ENCODE peak calls at places on chromosomes 6 and 20, in seven cellular contexts. One of them, this sample, is unnamed.

GRCh38 chr6:147768969-147769368 is 260.5 kb downstream of the SAMD5 start:
- DNase-seq in CD4-positive, alpha-beta T cell: no peak
- DNase-seq in A549: no peak
- DNase-seq in lower leg skin: no peak
- DNase-seq in CD8-positive, alpha-beta T cell: no peak
- DNase-seq in neural crest cell: no peak
- DNase-seq in nephron progenitor cell: no peak
- DNase-seq in this sample: no peak

GRCh38 chr6:136520520-136520919 is 29.7 kb downstream of the MAP7 start:
- DNase-seq in CD4-positive, alpha-beta T cell: no peak
- DNase-seq in CD8-positive, alpha-beta T cell: no peak
- DNase-seq in A549: no peak
- DNase-seq in neural crest cell: no peak
- DNase-seq in lower leg skin: no peak
- DNase-seq in nephron progenitor cell: no peak
- DNase-seq in this sample: no peak

GRCh38 chr6:52013035-52013434 is 74.4 kb downstream of the PKHD1 start:
- DNase-seq in CD8-positive, alpha-beta T cell: no peak
- DNase-seq in nephron progenitor cell: no peak
- DNase-seq in lower leg skin: no peak
- DNase-seq in CD4-positive, alpha-beta T cell: no peak
- DNase-seq in A549: peak
- DNase-seq in neural crest cell: no peak
- DNase-seq in this sample: no peak

GRCh38 chr6:80622641-80623040 is 516.2 kb downstream of the BCKDHB start:
- DNase-seq in A549: peak
- DNase-seq in CD4-positive, alpha-beta T cell: no peak
- DNase-seq in lower leg skin: no peak
- DNase-seq in nephron progenitor cell: no peak
- DNase-seq in neural crest cell: no peak
- DNase-seq in CD8-positive, alpha-beta T cell: no peak
- DNase-seq in this sample: no peak

GRCh38 chr20:8880085-8880853 is 188.6 kb upstream of the PLCB4 start:
- DNase-seq in lower leg skin: no peak
- DNase-seq in CD8-positive, alpha-beta T cell: no peak
- DNase-seq in neural crest cell: no peak
- DNase-seq in nephron progenitor cell: no peak
- DNase-seq in CD4-positive, alpha-beta T cell: no peak
- DNase-seq in A549: peak
- DNase-seq in this sample: no peak

GRCh38 chr6:140988780-140989179 is 1143.9 kb upstream of the GJE1 start:
- DNase-seq in nephron progenitor cell: no peak
- DNase-seq in neural crest cell: no peak
- DNase-seq in CD8-positive, alpha-beta T cell: no peak
- DNase-seq in lower leg skin: no peak
- DNase-seq in A549: no peak
- DNase-seq in CD4-positive, alpha-beta T cell: no peak
- DNase-seq in this sample: no peak

GRCh38 chr6:79558099-79558498 is 20.9 kb upstream of the LCA5 start:
- DNase-seq in CD4-positive, alpha-beta T cell: no peak
- DNase-seq in neural crest cell: no peak
- DNase-seq in CD8-positive, alpha-beta T cell: no peak
- DNase-seq in nephron progenitor cell: no peak
- DNase-seq in lower leg skin: no peak
- DNase-seq in A549: no peak
- DNase-seq in this sample: no peak

GRCh38 chr20:47667531-47668312 is 117.6 kb downstream of the SULF2 start:
- DNase-seq in neural crest cell: no peak
- DNase-seq in CD4-positive, alpha-beta T cell: no peak
- DNase-seq in nephron progenitor cell: no peak
- DNase-seq in CD8-positive, alpha-beta T cell: no peak
- DNase-seq in A549: no peak
- DNase-seq in lower leg skin: no peak
- DNase-seq in this sample: no peak

GRCh38 chr20:37346232-37346525 is 239 bp downstream of the SRC start:
- DNase-seq in CD4-positive, alpha-beta T cell: no peak
- DNase-seq in lower leg skin: no peak
- DNase-seq in neural crest cell: no peak
- DNase-seq in A549: no peak
- DNase-seq in nephron progenitor cell: no peak
- DNase-seq in CD8-positive, alpha-beta T cell: no peak
- DNase-seq in this sample: no peak

GRCh38 chr20:25525857-25526256 is 59.5 kb downstream of the NINL start:
- DNase-seq in CD8-positive, alpha-beta T cell: no peak
- DNase-seq in nephron progenitor cell: no peak
- DNase-seq in CD4-positive, alpha-beta T cell: no peak
- DNase-seq in neural crest cell: no peak
- DNase-seq in lower leg skin: no peak
- DNase-seq in A549: peak
- DNase-seq in this sample: no peak

GRCh38 chr6:110587328-110587727 is 110.9 kb upstream of the SLC22A16 start:
- DNase-seq in CD8-positive, alpha-beta T cell: no peak
- DNase-seq in A549: no peak
- DNase-seq in neural crest cell: no peak
- DNase-seq in lower leg skin: no peak
- DNase-seq in CD4-positive, alpha-beta T cell: no peak
- DNase-seq in nephron progenitor cell: no peak
- DNase-seq in this sample: no peak

GRCh38 chr6:96794980-96795379 is 42.3 kb downstream of the GPR63 start:
- DNase-seq in CD4-positive, alpha-beta T cell: no peak
- DNase-seq in nephron progenitor cell: no peak
- DNase-seq in lower leg skin: no peak
- DNase-seq in A549: no peak
- DNase-seq in CD8-positive, alpha-beta T cell: no peak
- DNase-seq in neural crest cell: no peak
- DNase-seq in this sample: no peak

GRCh38 chr6:18308070-18308735 is 43.9 kb upstream of the DEK start:
- DNase-seq in CD4-positive, alpha-beta T cell: no peak
- DNase-seq in CD8-positive, alpha-beta T cell: no peak
- DNase-seq in neural crest cell: no peak
- DNase-seq in lower leg skin: no peak
- DNase-seq in A549: no peak
- DNase-seq in nephron progenitor cell: no peak
- DNase-seq in this sample: peak

GRCh38 chr6:14906621-14907020 is 339.2 kb upstream of the JARID2 start:
- DNase-seq in neural crest cell: no peak
- DNase-seq in lower leg skin: no peak
- DNase-seq in CD4-positive, alpha-beta T cell: no peak
- DNase-seq in CD8-positive, alpha-beta T cell: no peak
- DNase-seq in A549: no peak
- DNase-seq in nephron progenitor cell: no peak
- DNase-seq in this sample: no peak

GRCh38 chr20:1867495-1868260 is 27.5 kb upstream of the SIRPA start:
- DNase-seq in A549: no peak
- DNase-seq in neural crest cell: no peak
- DNase-seq in nephron progenitor cell: no peak
- DNase-seq in CD4-positive, alpha-beta T cell: no peak
- DNase-seq in CD8-positive, alpha-beta T cell: no peak
- DNase-seq in lower leg skin: no peak
- DNase-seq in this sample: no peak

GRCh38 chr20:38730989-38731737 is 6.9 kb downstream of the SLC32A1 start:
- DNase-seq in CD8-positive, alpha-beta T cell: peak
- DNase-seq in nephron progenitor cell: peak
- DNase-seq in CD4-positive, alpha-beta T cell: peak
- DNase-seq in neural crest cell: peak
- DNase-seq in A549: peak
- DNase-seq in lower leg skin: no peak
- DNase-seq in this sample: peak

GRCh38 chr20:33490023-33490933 is at the start of gene CBFA2T2:
- DNase-seq in neural crest cell: no peak
- DNase-seq in A549: peak
- DNase-seq in CD4-positive, alpha-beta T cell: no peak
- DNase-seq in CD8-positive, alpha-beta T cell: no peak
- DNase-seq in lower leg skin: peak
- DNase-seq in nephron progenitor cell: no peak
- DNase-seq in this sample: no peak

GRCh38 chr6:57303931-57304681 is 13.3 kb upstream of the PRIM2 start:
- DNase-seq in CD8-positive, alpha-beta T cell: no peak
- DNase-seq in nephron progenitor cell: no peak
- DNase-seq in lower leg skin: no peak
- DNase-seq in neural crest cell: no peak
- DNase-seq in CD4-positive, alpha-beta T cell: no peak
- DNase-seq in A549: no peak
- DNase-seq in this sample: peak

GRCh38 chr6:42707595-42707994 is 14.8 kb downstream of the PRPH2 start:
- DNase-seq in CD4-positive, alpha-beta T cell: no peak
- DNase-seq in lower leg skin: no peak
- DNase-seq in nephron progenitor cell: no peak
- DNase-seq in A549: no peak
- DNase-seq in neural crest cell: no peak
- DNase-seq in CD8-positive, alpha-beta T cell: no peak
- DNase-seq in this sample: no peak

GRCh38 chr6:29720863-29721262 is 2.4 kb upstream of the HLA-F start:
- DNase-seq in lower leg skin: no peak
- DNase-seq in CD8-positive, alpha-beta T cell: no peak
- DNase-seq in neural crest cell: no peak
- DNase-seq in A549: no peak
- DNase-seq in nephron progenitor cell: no peak
- DNase-seq in CD4-positive, alpha-beta T cell: no peak
- DNase-seq in this sample: no peak
- TF ChIP-seq CTCF in lower leg skin: no peak
- TF ChIP-seq CTCF in CD8-positive, alpha-beta T cell: peak
- TF ChIP-seq CTCF in neural crest cell: no peak
- TF ChIP-seq CTCF in A549: no peak
- TF ChIP-seq CTCF in nephron progenitor cell: no peak
- TF ChIP-seq CTCF in CD4-positive, alpha-beta T cell: peak
- TF ChIP-seq CTCF in this sample: no peak

GRCh38 chr6:166307082-166307980 is 861 bp downstream of the PRR18 start:
- DNase-seq in nephron progenitor cell: peak
- DNase-seq in lower leg skin: no peak
- DNase-seq in A549: no peak
- DNase-seq in CD8-positive, alpha-beta T cell: no peak
- DNase-seq in CD4-positive, alpha-beta T cell: peak
- DNase-seq in neural crest cell: peak
- DNase-seq in this sample: peak

GRCh38 chr6:166309977-166310376 is 1.8 kb upstream of the PRR18 start:
- DNase-seq in neural crest cell: no peak
- DNase-seq in CD8-positive, alpha-beta T cell: no peak
- DNase-seq in nephron progenitor cell: no peak
- DNase-seq in lower leg skin: no peak
- DNase-seq in A549: no peak
- DNase-seq in CD4-positive, alpha-beta T cell: no peak
- DNase-seq in this sample: no peak

GRCh38 chr6:166310634-166311033 is 2.4 kb upstream of the PRR18 start:
- DNase-seq in CD8-positive, alpha-beta T cell: no peak
- DNase-seq in A549: no peak
- DNase-seq in nephron progenitor cell: no peak
- DNase-seq in lower leg skin: no peak
- DNase-seq in neural crest cell: no peak
- DNase-seq in CD4-positive, alpha-beta T cell: no peak
- DNase-seq in this sample: no peak

GRCh38 chr6:166307981-166308768 is at the start of gene PRR18:
- DNase-seq in CD4-positive, alpha-beta T cell: no peak
- DNase-seq in A549: no peak
- DNase-seq in neural crest cell: peak
- DNase-seq in lower leg skin: no peak
- DNase-seq in CD8-positive, alpha-beta T cell: no peak
- DNase-seq in nephron progenitor cell: peak
- DNase-seq in this sample: no peak

DNA sequence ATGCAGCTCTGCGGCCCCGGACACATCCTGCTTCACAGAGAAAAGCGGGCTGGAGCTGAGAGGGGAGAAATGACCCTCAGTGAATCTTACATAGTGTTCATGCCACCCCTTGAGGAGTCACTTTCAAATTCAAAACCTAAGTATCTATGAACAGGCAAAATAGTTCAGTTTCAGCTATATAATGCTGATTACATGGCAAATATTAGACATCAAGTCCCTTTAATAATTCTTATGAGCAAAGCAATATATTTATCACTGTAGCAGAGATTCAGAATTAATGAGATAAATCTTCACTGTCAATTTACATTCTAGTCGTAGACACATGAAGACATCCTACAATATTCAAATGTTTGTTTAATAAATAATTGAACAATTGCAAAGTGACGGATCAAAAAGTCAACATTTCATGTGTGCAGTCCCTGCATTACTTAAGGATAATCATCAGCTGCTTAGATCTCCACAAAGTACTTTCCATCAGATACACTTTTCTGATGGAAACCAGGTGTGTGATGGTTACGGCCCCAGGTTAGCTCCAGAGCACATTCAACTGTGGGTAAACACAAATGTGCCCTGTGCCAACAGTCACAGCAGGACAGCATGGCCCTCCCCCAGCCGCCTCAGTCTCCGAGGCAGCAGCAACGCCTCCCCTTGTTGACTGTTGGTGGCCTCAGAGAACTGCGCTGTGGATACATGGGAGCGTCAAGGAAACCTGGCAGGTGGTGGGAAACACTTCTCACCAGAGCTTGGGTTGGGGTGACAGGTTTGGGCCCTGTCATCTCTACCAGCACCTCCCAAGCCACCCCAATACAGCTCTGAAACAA is 787 bp upstream of the PRR18 start:
- DNase-seq in neural crest cell: no peak
- DNase-seq in lower leg skin: no peak
- DNase-seq in nephron progenitor cell: no peak
- DNase-seq in CD8-positive, alpha-beta T cell: no peak
- DNase-seq in CD4-positive, alpha-beta T cell: no peak
- DNase-seq in A549: no peak
- DNase-seq in this sample: no peak
- TF ChIP-seq CTCF in neural crest cell: no peak
- TF ChIP-seq CTCF in lower leg skin: no peak
- TF ChIP-seq CTCF in nephron progenitor cell: no peak
- TF ChIP-seq CTCF in CD8-positive, alpha-beta T cell: no peak
- TF ChIP-seq CTCF in CD4-positive, alpha-beta T cell: no peak
- TF ChIP-seq CTCF in A549: no peak
- TF ChIP-seq CTCF in this sample: no peak

GRCh38 chr20:52104546-52105044 is 87.0 kb downstream of the ZFP64 start:
- DNase-seq in neural crest cell: no peak
- DNase-seq in lower leg skin: no peak
- DNase-seq in nephron progenitor cell: peak
- DNase-seq in A549: peak
- DNase-seq in CD4-positive, alpha-beta T cell: no peak
- DNase-seq in CD8-positive, alpha-beta T cell: no peak
- DNase-seq in this sample: peak
- TF ChIP-seq CTCF in neural crest cell: no peak
- TF ChIP-seq CTCF in lower leg skin: no peak
- TF ChIP-seq CTCF in nephron progenitor cell: no peak
- TF ChIP-seq CTCF in A549: no peak
- TF ChIP-seq CTCF in CD4-positive, alpha-beta T cell: no peak
- TF ChIP-seq CTCF in CD8-positive, alpha-beta T cell: no peak
- TF ChIP-seq CTCF in this sample: no peak

DNA sequence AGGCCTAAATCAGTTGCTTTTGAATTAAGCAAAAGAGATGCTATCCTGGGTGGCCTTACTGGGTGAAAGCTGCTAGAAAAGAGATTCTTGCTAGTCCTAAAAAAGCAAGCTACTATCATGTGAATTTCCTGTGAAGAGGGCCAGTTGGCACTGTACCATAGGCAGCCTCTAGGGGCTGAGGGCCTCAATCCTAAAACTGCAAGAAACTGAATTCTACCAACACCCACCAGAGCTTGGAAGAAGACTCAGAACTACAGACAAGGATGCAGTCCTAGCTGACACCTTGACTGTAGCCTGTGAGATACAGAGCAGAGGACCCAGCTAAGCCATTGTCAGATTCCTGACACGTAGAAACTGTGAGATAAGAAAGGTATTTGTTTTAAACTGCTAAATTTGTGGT is 24.5 kb downstream of the CLIC5 start:
- DNase-seq in neural crest cell: no peak
- DNase-seq in A549: no peak
- DNase-seq in nephron progenitor cell: no peak
- DNase-seq in lower leg skin: no peak
- DNase-seq in CD4-positive, alpha-beta T cell: no peak
- DNase-seq in CD8-positive, alpha-beta T cell: no peak
- DNase-seq in this sample: no peak
- TF ChIP-seq CTCF in neural crest cell: peak
- TF ChIP-seq CTCF in A549: no peak
- TF ChIP-seq CTCF in nephron progenitor cell: peak
- TF ChIP-seq CTCF in lower leg skin: no peak
- TF ChIP-seq CTCF in CD4-positive, alpha-beta T cell: peak
- TF ChIP-seq CTCF in CD8-positive, alpha-beta T cell: no peak
- TF ChIP-seq CTCF in this sample: peak

This sample was measured in cardiac muscle cell.